ENCODE peak calls at places on chromosomes 13 and 19, in six cellular contexts. V, W, K, B, L and N are unnamed samples.

GRCh38 chr13:28611654-28612131 is 47.2 kb upstream of the POMP start:
- DNase-seq in V (no peak), W (no peak), K (no peak), B (peak; percentile 24), L (peak; percentile 61), N (no peak)

GRCh38 chr19:24046550-24046949 is 40.4 kb upstream of the ZNF254 start:
- DNase-seq in V (no peak), W (no peak), K (no peak), B (peak; percentile 78), L (no peak), N (no peak)

GRCh38 chr13:18236528-18236815 is 945.2 kb downstream of the TUBA3C start:
- DNase-seq in V (no peak), W (no peak), K (no peak), B (no peak), L (no peak), N (no peak)

GRCh38 chr19:17530586-17530985 is 19.1 kb downstream of the PGLS start:
- DNase-seq in V (no peak), W (no peak), K (no peak), B (peak; percentile 16), L (no peak), N (no peak)

GRCh38 chr13:51071493-51071892 is 39.6 kb downstream of the C13orf42 start:
- DNase-seq in V (no peak), W (no peak), K (no peak), B (no peak), L (no peak), N (no peak)

GRCh38 chr19:9565900-9566705 is 18.2 kb downstream of the ZNF121 start:
- DNase-seq in V (peak; percentile 47), W (no peak), K (no peak), B (peak; percentile 19), L (no peak), N (no peak)

GRCh38 chr13:111034811-111035210 is 80.3 kb upstream of the ARHGEF7 start:
- DNase-seq in V (peak; percentile 62), W (no peak), K (no peak), B (peak; percentile 72), L (no peak), N (no peak)

GRCh38 chr19:1455336-1456120 is 5.6 kb downstream of the APC2 start:
- DNase-seq in V (peak; percentile 69), W (no peak), K (peak; percentile 72), B (peak; percentile 47), L (peak; percentile 76), N (no peak)

GRCh38 chr13:40240293-40240692 is 426.1 kb downstream of the FOXO1 start:
- DNase-seq in V (no peak), W (no peak), K (no peak), B (no peak), L (no peak), N (no peak)

DNA sequence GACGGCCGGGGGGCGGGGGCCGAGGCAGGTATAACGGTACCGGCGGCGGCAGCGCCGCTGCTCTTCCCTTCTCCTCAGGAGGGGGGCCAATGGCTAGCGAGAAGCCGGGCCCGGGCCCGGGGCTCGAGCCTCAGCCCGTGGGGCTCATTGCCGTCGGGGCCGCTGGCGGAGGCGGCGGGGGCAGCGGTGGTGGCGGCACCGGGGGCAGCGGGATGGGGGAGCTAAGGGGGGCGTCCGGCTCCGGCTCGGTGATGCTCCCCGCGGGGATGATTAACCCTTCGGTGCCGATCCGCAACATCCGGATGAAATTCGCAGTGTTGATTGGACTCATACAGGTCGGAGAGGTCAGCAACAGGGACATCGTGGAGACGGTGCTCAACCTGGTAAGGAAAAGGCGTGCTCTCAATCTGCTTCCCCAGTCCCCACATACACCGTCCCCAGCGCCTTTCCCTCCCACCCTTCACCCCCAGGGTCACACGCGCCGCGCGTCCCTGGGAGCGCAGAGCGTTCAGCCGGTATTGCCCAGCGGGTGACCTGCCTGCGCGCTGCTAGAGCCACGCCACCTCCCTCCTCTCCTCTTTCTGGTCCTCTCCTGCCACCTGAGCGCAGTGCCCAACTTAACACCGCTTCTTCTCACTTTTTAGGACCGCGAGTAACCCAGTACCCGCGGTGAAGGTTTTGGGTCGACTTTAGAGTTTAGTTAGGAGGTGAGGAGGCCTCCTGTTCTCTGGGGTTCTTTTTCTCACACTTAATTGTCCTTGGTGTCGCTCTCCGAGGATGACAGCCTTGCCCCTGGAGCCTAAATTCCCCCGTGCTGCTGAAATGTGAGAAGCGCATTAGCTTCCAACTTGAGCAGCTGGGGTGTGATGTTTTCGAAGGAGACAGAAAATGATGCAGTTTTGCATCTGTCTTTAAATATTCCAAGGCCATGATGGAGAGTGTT is 933 bp downstream of the NBEA start:
- DNase-seq in V (no peak), W (no peak), K (peak; percentile 61), B (no peak), L (peak; percentile 4), N (no peak)
- TF ChIP-seq CTCF in V (no peak), W (no peak), K (no peak), B (no peak), L (no peak), N (no peak)

GRCh38 chr13:33132644-33133440 is 116.6 kb downstream of the KL start:
- DNase-seq in V (peak; percentile 76), W (no peak), K (no peak), B (peak; percentile 78), L (no peak), N (no peak)
- TF ChIP-seq CTCF in V (no peak), W (no peak), K (no peak), B (no peak), L (no peak), N (no peak)

DNA sequence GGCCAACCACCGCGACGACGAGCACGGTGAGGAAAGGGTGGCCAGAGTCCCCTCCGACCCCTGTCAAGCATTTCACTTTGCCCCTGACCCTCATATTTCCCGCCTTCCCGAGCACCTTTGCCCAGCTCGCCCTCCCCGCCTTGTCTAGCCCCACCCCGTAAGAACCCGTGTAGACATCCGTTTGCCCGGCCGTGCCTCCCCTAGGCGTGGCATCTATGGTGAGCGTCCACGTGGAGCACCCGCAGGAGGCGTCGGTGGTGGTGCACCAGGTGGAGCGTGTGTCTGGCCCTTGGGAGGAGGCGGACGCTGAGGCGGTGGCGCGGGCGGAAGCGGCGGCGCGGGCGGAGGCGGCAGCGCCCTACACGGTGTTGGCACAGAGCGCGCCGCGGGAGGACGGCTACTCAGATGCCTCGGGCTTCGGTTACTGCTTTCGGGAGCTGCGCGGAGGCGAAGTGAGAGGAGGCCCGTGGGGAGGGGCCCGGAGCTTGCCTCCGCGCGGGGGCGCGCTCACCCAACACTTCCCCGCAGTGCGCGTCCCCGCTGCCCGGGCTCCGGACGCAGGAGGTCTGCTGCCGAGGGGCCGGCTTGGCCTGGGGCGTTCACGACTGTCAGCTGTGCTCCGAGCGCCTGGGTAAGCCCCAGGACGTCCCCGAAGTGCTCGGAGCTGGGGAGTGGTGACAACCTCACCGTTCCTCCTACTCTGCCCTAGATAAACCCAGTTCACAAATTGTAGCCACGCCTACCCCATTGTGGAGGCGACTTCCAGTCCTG is 4.2 kb downstream of the LTBP4 start:
- DNase-seq in V (peak; percentile 53), W (no peak), K (peak; percentile 71), B (peak; percentile 62), L (peak; percentile 74), N (no peak)
- TF ChIP-seq CTCF in V (no peak), W (peak; percentile 19), K (no peak), B (no peak), L (peak; percentile 28), N (peak; percentile 20)

DNA sequence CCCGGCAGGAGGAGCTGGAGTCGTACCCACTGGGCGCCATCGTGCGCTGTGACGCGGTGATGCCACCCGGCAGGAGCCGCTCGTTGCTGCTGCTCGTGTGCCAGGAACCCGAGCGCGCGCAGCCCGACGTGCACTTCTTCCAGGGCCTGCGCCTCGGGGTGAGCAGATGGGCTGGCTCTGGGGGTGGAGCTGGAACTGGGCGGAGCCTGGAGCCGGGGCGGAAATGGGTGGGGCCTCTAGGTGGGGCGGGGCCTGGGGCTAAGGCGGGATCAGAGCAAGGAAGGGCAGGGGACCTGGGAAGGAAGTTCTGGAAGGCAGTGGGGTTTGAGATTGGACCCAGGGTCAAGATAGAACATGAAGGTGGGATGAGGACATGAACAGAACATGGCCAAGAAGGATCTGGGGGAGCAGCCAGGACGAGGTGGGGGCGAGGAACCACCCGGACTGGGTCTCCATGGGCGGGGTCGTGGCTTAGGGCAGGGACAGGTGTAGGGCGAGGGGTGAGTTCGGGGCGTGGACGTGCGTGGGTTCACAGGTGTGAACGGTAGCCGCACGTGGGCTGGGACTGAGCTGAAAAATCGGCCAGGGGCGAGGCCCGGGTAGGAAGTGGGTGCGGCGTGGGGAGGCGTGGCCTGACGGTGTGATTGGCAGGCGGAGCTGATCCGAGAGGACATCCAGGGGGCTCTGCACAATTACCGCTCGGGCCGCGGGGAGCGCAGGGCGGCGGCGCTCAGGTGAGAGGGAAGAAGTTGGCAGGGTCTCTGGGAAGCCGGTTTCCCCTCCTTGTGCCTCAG is 4.6 kb downstream of the EPS8L1 start:
- DNase-seq in V (peak; percentile 67), W (no peak), K (peak; percentile 80), B (peak; percentile 67), L (peak; percentile 49), N (no peak)
- TF ChIP-seq CTCF in V (no peak), W (no peak), K (no peak), B (no peak), L (no peak), N (no peak)